ENCODE peak calls at places on chromosomes 6 and 20, in five cellular contexts. D is GM23248; A is activated CD8-positive, alpha-beta memory T cell treated with anti-CD3 and anti-CD28 coated beads for 4 hours; B is Daoy; Z is activated CD4-positive, alpha-beta T cell treated with anti-CD3 and anti-CD28 coated beads for 4 hours. R is an unnamed sample.

GRCh38 chr20:45450097-45450818 is 19.3 kb upstream of the WFDC2 start:
- DNase-seq in D (peak; percentile 80), A (no peak), B (peak; percentile 23), Z (peak; percentile 23), R (no peak)

GRCh38 chr6:136129365-136129764 is 120.7 kb downstream of the MTFR2 start:
- DNase-seq in D (no peak), A (no peak), B (no peak), Z (no peak), R (no peak)

GRCh38 chr6:45630314-45630713 is 252.6 kb upstream of the SUPT3H start:
- DNase-seq in D (peak; percentile 39), A (no peak), B (no peak), Z (no peak), R (no peak)

GRCh38 chr6:56730663-56731529 is 88.2 kb upstream of the DST start:
- DNase-seq in D (peak; percentile 93), A (no peak), B (peak; percentile 71), Z (no peak), R (no peak)

GRCh38 chr6:49325901-49326300 is 137.2 kb downstream of the MMUT start:
- DNase-seq in D (peak; percentile 11), A (no peak), B (no peak), Z (no peak), R (no peak)

GRCh38 chr6:121932071-121933009 is 467.1 kb upstream of the HSF2 start:
- DNase-seq in D (peak; percentile 97), A (no peak), B (peak; percentile 78), Z (no peak), R (peak; percentile 63)

GRCh38 chr6:152532556-152533422 is 104.4 kb downstream of the SYNE1 start:
- DNase-seq in D (no peak), A (no peak), B (no peak), Z (no peak), R (no peak)

GRCh38 chr20:38825901-38826625 is 20.6 kb downstream of the PPP1R16B start:
- DNase-seq in D (peak; percentile 46), A (no peak), B (peak; percentile 57), Z (no peak), R (no peak)

R was measured in glutamatergic neuron.